ENCODE peak calls at places on chromosomes 1 and 21, in seven cellular contexts. One of them, this sample, is unnamed.
A peak's percentile ranks its signal among the peaks of the same experiment; 100 is the strongest.

GRCh38 chr1:29416825-29417557 is 180.7 kb downstream of the PTPRU start:
- ATAC-seq in right cardiac atrium: peak; percentile 76
- ATAC-seq in HCT116: no peak
- ATAC-seq in K562: no peak
- ATAC-seq in pancreas: peak; percentile 48
- ATAC-seq in heart left ventricle: peak; percentile 76
- ATAC-seq in PC-3: no peak
- ATAC-seq in this sample: peak; percentile 78

GRCh38 chr1:15712158-15712557 is 23.9 kb upstream of the SLC25A34 start:
- ATAC-seq in K562: peak; percentile 45
- ATAC-seq in pancreas: peak; percentile 34
- ATAC-seq in right cardiac atrium: no peak
- ATAC-seq in HCT116: no peak
- ATAC-seq in heart left ventricle: no peak
- ATAC-seq in PC-3: no peak
- ATAC-seq in this sample: no peak

GRCh38 chr21:41250519-41250918 is 66.1 kb upstream of the FAM3B start:
- ATAC-seq in right cardiac atrium: no peak
- ATAC-seq in heart left ventricle: no peak
- ATAC-seq in K562: no peak
- ATAC-seq in pancreas: peak; percentile 63
- ATAC-seq in PC-3: peak; percentile 59
- ATAC-seq in HCT116: no peak
- ATAC-seq in this sample: peak; percentile 58

GRCh38 chr1:64471218-64471719 is 1.3 kb downstream of the CACHD1 start:
- ATAC-seq in HCT116: peak; percentile 67
- ATAC-seq in pancreas: peak; percentile 46
- ATAC-seq in right cardiac atrium: peak; percentile 65
- ATAC-seq in heart left ventricle: peak; percentile 52
- ATAC-seq in PC-3: no peak
- ATAC-seq in K562: no peak
- ATAC-seq in this sample: peak; percentile 44

GRCh38 chr1:17735340-17735739 is 19.8 kb upstream of the ACTL8 start:
- ATAC-seq in PC-3: no peak
- ATAC-seq in right cardiac atrium: no peak
- ATAC-seq in K562: no peak
- ATAC-seq in pancreas: no peak
- ATAC-seq in HCT116: no peak
- ATAC-seq in heart left ventricle: peak; percentile 16
- ATAC-seq in this sample: no peak

GRCh38 chr1:101242331-101243050 is 5.7 kb downstream of the S1PR1 start:
- ATAC-seq in pancreas: no peak
- ATAC-seq in HCT116: no peak
- ATAC-seq in K562: no peak
- ATAC-seq in heart left ventricle: peak; percentile 12
- ATAC-seq in PC-3: no peak
- ATAC-seq in right cardiac atrium: peak; percentile 29
- ATAC-seq in this sample: peak; percentile 26

GRCh38 chr1:183223467-183223866 is 37.4 kb downstream of the LAMC2 start:
- ATAC-seq in HCT116: no peak
- ATAC-seq in right cardiac atrium: no peak
- ATAC-seq in K562: no peak
- ATAC-seq in pancreas: no peak
- ATAC-seq in heart left ventricle: no peak
- ATAC-seq in PC-3: no peak
- ATAC-seq in this sample: no peak

GRCh38 chr1:198244772-198245171 is 88.0 kb downstream of the NEK7 start:
- ATAC-seq in heart left ventricle: no peak
- ATAC-seq in K562: no peak
- ATAC-seq in HCT116: no peak
- ATAC-seq in pancreas: peak; percentile 74
- ATAC-seq in right cardiac atrium: no peak
- ATAC-seq in PC-3: no peak
- ATAC-seq in this sample: no peak

GRCh38 chr1:2155788-2156187 is 38.8 kb downstream of the FAAP20 start:
- ATAC-seq in K562: no peak
- ATAC-seq in HCT116: no peak
- ATAC-seq in pancreas: no peak
- ATAC-seq in heart left ventricle: peak; percentile 47
- ATAC-seq in right cardiac atrium: no peak
- ATAC-seq in PC-3: no peak
- ATAC-seq in this sample: no peak

GRCh38 chr1:246978785-246979184 is 29.1 kb downstream of the ZNF695 start:
- ATAC-seq in right cardiac atrium: no peak
- ATAC-seq in HCT116: no peak
- ATAC-seq in K562: no peak
- ATAC-seq in heart left ventricle: no peak
- ATAC-seq in pancreas: no peak
- ATAC-seq in PC-3: no peak
- ATAC-seq in this sample: no peak

GRCh38 chr1:33001282-33001681 is 35.4 kb downstream of the AK2 start:
- ATAC-seq in HCT116: peak; percentile 60
- ATAC-seq in heart left ventricle: no peak
- ATAC-seq in PC-3: peak; percentile 27
- ATAC-seq in pancreas: no peak
- ATAC-seq in K562: peak; percentile 49
- ATAC-seq in right cardiac atrium: no peak
- ATAC-seq in this sample: no peak

GRCh38 chr1:25781130-25781433 is 18.9 kb upstream of the SELENON start:
- ATAC-seq in heart left ventricle: no peak
- ATAC-seq in HCT116: no peak
- ATAC-seq in right cardiac atrium: no peak
- ATAC-seq in PC-3: no peak
- ATAC-seq in K562: no peak
- ATAC-seq in pancreas: no peak
- ATAC-seq in this sample: no peak

GRCh38 chr21:28111151-28111619 is 881.5 kb downstream of the LTN1 start:
- ATAC-seq in K562: no peak
- ATAC-seq in HCT116: no peak
- ATAC-seq in pancreas: peak; percentile 99
- ATAC-seq in heart left ventricle: peak; percentile 99
- ATAC-seq in PC-3: no peak
- ATAC-seq in right cardiac atrium: peak; percentile 98
- ATAC-seq in this sample: peak; percentile 91

GRCh38 chr1:17425806-17426205 is 13.7 kb downstream of the RCC2 start:
- ATAC-seq in right cardiac atrium: no peak
- ATAC-seq in K562: peak; percentile 6
- ATAC-seq in PC-3: no peak
- ATAC-seq in pancreas: no peak
- ATAC-seq in heart left ventricle: no peak
- ATAC-seq in HCT116: no peak
- ATAC-seq in this sample: no peak

GRCh38 chr1:39990428-39990827 is 35.5 kb downstream of the MFSD2A start:
- ATAC-seq in K562: no peak
- ATAC-seq in pancreas: no peak
- ATAC-seq in HCT116: peak; percentile 49
- ATAC-seq in heart left ventricle: no peak
- ATAC-seq in PC-3: peak; percentile 80
- ATAC-seq in right cardiac atrium: no peak
- ATAC-seq in this sample: no peak

GRCh38 chr1:201877877-201878339 is 10.8 kb upstream of the SHISA4 start:
- ATAC-seq in pancreas: peak; percentile 81
- ATAC-seq in PC-3: peak; percentile 35
- ATAC-seq in heart left ventricle: peak; percentile 66
- ATAC-seq in HCT116: peak; percentile 42
- ATAC-seq in K562: peak; percentile 81
- ATAC-seq in right cardiac atrium: peak; percentile 55
- ATAC-seq in this sample: peak; percentile 63

GRCh38 chr1:25030674-25031589 is 100.9 kb upstream of the RUNX3 start:
- ATAC-seq in right cardiac atrium: no peak
- ATAC-seq in HCT116: peak; percentile 61
- ATAC-seq in pancreas: no peak
- ATAC-seq in K562: no peak
- ATAC-seq in PC-3: peak; percentile 20
- ATAC-seq in heart left ventricle: no peak
- ATAC-seq in this sample: no peak

GRCh38 chr21:18164933-18165332 is 79.7 kb upstream of the CHODL start:
- ATAC-seq in pancreas: no peak
- ATAC-seq in K562: no peak
- ATAC-seq in PC-3: no peak
- ATAC-seq in heart left ventricle: no peak
- ATAC-seq in HCT116: no peak
- ATAC-seq in right cardiac atrium: peak; percentile 51
- ATAC-seq in this sample: no peak

GRCh38 chr1:161207173-161207572 is 5.0 kb downstream of the NDUFS2 start:
- ATAC-seq in PC-3: no peak
- ATAC-seq in K562: no peak
- ATAC-seq in pancreas: no peak
- ATAC-seq in HCT116: no peak
- ATAC-seq in right cardiac atrium: peak; percentile 90
- ATAC-seq in heart left ventricle: peak; percentile 76
- ATAC-seq in this sample: peak; percentile 88

DNA sequence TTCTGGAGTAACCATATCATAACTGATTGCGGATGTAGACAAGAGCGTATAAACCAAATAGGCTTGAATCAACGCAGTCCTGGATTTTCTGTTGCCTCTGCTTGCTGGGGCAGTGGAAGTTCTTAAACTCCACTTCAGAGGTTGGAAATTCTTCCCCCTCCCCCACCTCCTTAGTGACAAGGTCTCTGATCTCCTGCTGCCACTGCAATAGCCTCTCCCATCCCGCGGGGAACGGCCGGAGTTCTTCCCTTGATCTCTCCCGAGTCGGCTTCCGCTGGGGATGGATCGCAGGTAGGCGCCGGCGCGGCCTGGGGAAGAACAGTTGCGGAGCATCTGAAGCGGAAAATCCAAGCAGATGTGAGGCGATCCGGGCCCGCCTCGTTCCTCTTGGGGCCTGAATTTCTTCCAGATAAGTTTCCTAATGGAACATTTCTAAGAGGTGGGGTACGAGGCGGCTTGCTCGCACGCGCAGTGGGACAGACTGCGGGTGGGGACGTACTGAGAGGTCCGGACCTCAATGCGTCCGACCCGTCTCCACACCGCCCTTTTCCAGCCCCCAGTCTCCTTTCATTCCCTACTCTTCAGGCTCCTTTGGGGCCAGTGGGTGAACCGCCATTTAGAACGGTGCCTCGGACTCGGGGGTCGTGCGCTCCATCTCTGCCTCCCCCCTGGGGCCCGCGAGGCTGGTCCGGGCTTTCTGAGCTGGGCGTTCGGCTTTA is 3.1 kb upstream of the SIM2 start:
- ATAC-seq in heart left ventricle: no peak
- ATAC-seq in HCT116: no peak
- ATAC-seq in PC-3: no peak
- ATAC-seq in right cardiac atrium: no peak
- ATAC-seq in pancreas: no peak
- ATAC-seq in K562: no peak
- ATAC-seq in this sample: no peak
- H3K27me3 ChIP-seq in heart left ventricle: peaks cover 95% of the 10 kb centered on the region
- H3K27me3 ChIP-seq in HCT116: no peaks in the 10 kb centered on the region
- H3K27me3 ChIP-seq in PC-3: no peaks in the 10 kb centered on the region
- H3K27me3 ChIP-seq in right cardiac atrium: no peaks in the 10 kb centered on the region
- H3K27me3 ChIP-seq in pancreas: peaks cover 45% of the 10 kb centered on the region
- H3K27me3 ChIP-seq in K562: peaks cover 92% of the 10 kb centered on the region
- H3K27me3 ChIP-seq in this sample: peaks cover 100% of the 10 kb centered on the region

DNA sequence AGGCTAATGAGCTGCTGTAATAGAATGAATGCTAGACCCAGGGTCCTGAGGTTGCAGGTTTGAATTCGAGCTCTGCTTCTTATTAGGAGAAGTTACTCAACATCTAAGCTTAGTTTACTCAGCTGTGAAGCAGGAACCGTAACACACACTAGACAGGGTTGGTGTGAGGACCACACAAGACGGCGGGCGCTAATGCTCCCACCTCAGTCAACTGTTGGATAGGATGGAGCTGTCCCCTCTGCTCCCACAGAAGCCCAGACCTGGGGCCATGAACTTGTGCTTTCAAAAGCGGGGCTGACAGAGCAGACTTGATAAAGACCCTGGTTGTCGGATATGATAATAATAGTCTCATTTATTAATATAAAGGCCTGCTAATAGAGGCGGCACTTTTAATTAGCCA is 98.4 kb upstream of the CD34 start:
- ATAC-seq in heart left ventricle: no peak
- ATAC-seq in PC-3: no peak
- ATAC-seq in pancreas: no peak
- ATAC-seq in K562: no peak
- ATAC-seq in right cardiac atrium: no peak
- ATAC-seq in HCT116: no peak
- ATAC-seq in this sample: no peak
- H3K27me3 ChIP-seq in heart left ventricle: no peaks in the 10 kb centered on the region
- H3K27me3 ChIP-seq in PC-3: no peaks in the 10 kb centered on the region
- H3K27me3 ChIP-seq in pancreas: no peaks in the 10 kb centered on the region
- H3K27me3 ChIP-seq in K562: peaks cover 67% of the 10 kb centered on the region
- H3K27me3 ChIP-seq in right cardiac atrium: no peaks in the 10 kb centered on the region
- H3K27me3 ChIP-seq in HCT116: no peaks in the 10 kb centered on the region
- H3K27me3 ChIP-seq in this sample: no peaks in the 10 kb centered on the region

DNA sequence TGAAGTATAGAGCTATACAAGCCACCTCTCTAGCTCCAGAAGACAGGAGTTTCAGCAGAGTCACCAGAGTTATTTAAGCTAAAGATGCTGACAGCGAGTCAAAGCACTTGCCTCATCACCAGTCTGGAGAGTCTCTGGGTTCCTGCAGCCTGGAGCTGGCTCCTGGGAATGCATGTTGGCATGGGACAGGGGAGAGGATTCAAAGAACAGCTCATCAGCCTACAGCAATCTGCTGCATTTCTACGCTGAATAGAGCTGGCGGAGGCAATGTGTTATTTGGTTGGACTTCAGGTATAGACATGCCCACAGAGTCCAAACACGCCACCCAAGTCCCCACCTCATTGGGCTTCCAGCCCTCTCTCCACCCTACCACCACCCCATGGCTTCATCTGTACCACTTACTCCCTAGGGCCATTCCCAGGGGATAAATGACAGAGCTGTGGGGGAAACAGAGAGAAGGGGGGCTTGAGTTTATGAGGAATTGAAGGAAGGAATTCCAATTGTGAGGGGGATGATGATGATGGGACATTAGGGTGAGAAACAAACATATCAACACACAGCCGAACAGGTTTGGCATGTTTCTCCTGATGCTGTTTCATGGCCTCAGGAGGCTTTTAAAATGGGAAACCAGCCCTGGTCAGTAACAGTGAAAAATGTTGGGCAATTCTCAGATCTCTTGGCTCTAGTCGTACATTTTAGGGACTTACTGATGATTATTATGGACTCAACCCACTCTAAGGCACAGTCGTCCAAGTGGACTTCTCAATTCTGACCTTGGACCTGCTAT is 58.4 kb downstream of the PLEKHA6 start:
- ATAC-seq in PC-3: no peak
- ATAC-seq in HCT116: no peak
- ATAC-seq in right cardiac atrium: peak; percentile 50
- ATAC-seq in pancreas: no peak
- ATAC-seq in K562: no peak
- ATAC-seq in heart left ventricle: peak; percentile 18
- ATAC-seq in this sample: peak; percentile 77
- H3K27me3 ChIP-seq in PC-3: no peaks in the 10 kb centered on the region
- H3K27me3 ChIP-seq in HCT116: no peaks in the 10 kb centered on the region
- H3K27me3 ChIP-seq in right cardiac atrium: no peaks in the 10 kb centered on the region
- H3K27me3 ChIP-seq in pancreas: no peaks in the 10 kb centered on the region
- H3K27me3 ChIP-seq in K562: peaks cover 30% of the 10 kb centered on the region
- H3K27me3 ChIP-seq in heart left ventricle: no peaks in the 10 kb centered on the region
- H3K27me3 ChIP-seq in this sample: peaks cover 39% of the 10 kb centered on the region

DNA sequence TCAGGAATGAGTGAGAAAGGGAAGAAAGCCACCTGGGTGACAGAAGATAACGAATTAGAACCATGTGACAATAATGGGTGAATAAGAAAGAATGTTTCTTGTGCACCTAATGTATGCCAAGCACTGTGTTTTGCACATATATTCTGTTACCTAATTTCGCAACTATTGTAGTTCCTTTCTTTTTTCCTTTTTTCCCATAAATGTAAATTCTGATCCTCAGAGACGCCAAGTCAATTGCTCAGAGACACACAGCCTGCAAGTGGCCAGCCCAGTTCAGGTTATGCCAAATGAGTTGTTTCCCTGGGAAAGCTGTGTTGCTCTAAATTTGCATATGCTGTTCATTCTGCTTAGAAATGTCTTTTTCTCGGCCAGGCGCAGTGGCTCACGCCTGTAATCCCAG is 1.7 kb upstream of the RSPO1 start:
- ATAC-seq in PC-3: no peak
- ATAC-seq in heart left ventricle: no peak
- ATAC-seq in right cardiac atrium: no peak
- ATAC-seq in K562: no peak
- ATAC-seq in HCT116: no peak
- ATAC-seq in pancreas: no peak
- ATAC-seq in this sample: no peak
- H3K27me3 ChIP-seq in PC-3: peaks cover 91% of the 10 kb centered on the region
- H3K27me3 ChIP-seq in heart left ventricle: peaks cover 35% of the 10 kb centered on the region
- H3K27me3 ChIP-seq in right cardiac atrium: no peaks in the 10 kb centered on the region
- H3K27me3 ChIP-seq in K562: peaks cover 74% of the 10 kb centered on the region
- H3K27me3 ChIP-seq in HCT116: peaks cover 48% of the 10 kb centered on the region
- H3K27me3 ChIP-seq in pancreas: peaks cover 5% of the 10 kb centered on the region
- H3K27me3 ChIP-seq in this sample: peaks cover 87% of the 10 kb centered on the region

This sample was measured in gastroesophageal sphincter.